ENCODE peak calls at places on chromosomes 12 and 14, in seven cellular contexts. One of them, this sample, is unnamed.

GRCh38 chr12:114166360-114166759 is 200.2 kb upstream of the RBM19 start:
- DNase-seq in K562: peak; percentile 58
- DNase-seq in SK-N-SH: peak; percentile 34
- DNase-seq in tibial nerve: no peak
- DNase-seq in A549: peak; percentile 22
- DNase-seq in ovary: no peak
- DNase-seq in stomach: no peak
- DNase-seq in this sample: no peak

GRCh38 chr12:120006248-120006975 is 17.4 kb downstream of the BICDL1 start:
- DNase-seq in SK-N-SH: no peak
- DNase-seq in stomach: no peak
- DNase-seq in K562: no peak
- DNase-seq in tibial nerve: no peak
- DNase-seq in A549: no peak
- DNase-seq in ovary: no peak
- DNase-seq in this sample: no peak

GRCh38 chr14:45070215-45070614 is 13.7 kb upstream of the PRPF39 start:
- DNase-seq in K562: no peak
- DNase-seq in ovary: no peak
- DNase-seq in tibial nerve: no peak
- DNase-seq in SK-N-SH: no peak
- DNase-seq in A549: no peak
- DNase-seq in stomach: no peak
- DNase-seq in this sample: no peak

GRCh38 chr12:124559182-124560017 is 8.0 kb downstream of the NCOR2 start:
- DNase-seq in SK-N-SH: no peak
- DNase-seq in A549: no peak
- DNase-seq in ovary: peak; percentile 10
- DNase-seq in tibial nerve: no peak
- DNase-seq in K562: no peak
- DNase-seq in stomach: no peak
- DNase-seq in this sample: no peak

GRCh38 chr14:99747582-99748330 is 45.5 kb upstream of the EML1 start:
- DNase-seq in tibial nerve: no peak
- DNase-seq in ovary: no peak
- DNase-seq in SK-N-SH: no peak
- DNase-seq in stomach: no peak
- DNase-seq in K562: no peak
- DNase-seq in A549: no peak
- DNase-seq in this sample: no peak

GRCh38 chr12:108985750-108986149 is 35.1 kb downstream of the SVOP start:
- DNase-seq in tibial nerve: no peak
- DNase-seq in SK-N-SH: no peak
- DNase-seq in K562: no peak
- DNase-seq in ovary: no peak
- DNase-seq in A549: no peak
- DNase-seq in stomach: no peak
- DNase-seq in this sample: no peak

GRCh38 chr14:104873380-104874055 is 8.4 kb downstream of the CEP170B start:
- DNase-seq in K562: no peak
- DNase-seq in A549: no peak
- DNase-seq in stomach: no peak
- DNase-seq in tibial nerve: no peak
- DNase-seq in ovary: no peak
- DNase-seq in SK-N-SH: no peak
- DNase-seq in this sample: no peak

GRCh38 chr12:57461326-57461903 is 1.8 kb downstream of the GLI1 start:
- DNase-seq in A549: peak; percentile 86
- DNase-seq in SK-N-SH: peak; percentile 70
- DNase-seq in ovary: peak; percentile 70
- DNase-seq in tibial nerve: peak; percentile 69
- DNase-seq in stomach: peak; percentile 46
- DNase-seq in K562: peak; percentile 89
- DNase-seq in this sample: peak; percentile 78

GRCh38 chr14:72717220-72717619 is 176.7 kb downstream of the DPF3 start:
- DNase-seq in stomach: no peak
- DNase-seq in A549: no peak
- DNase-seq in K562: no peak
- DNase-seq in SK-N-SH: no peak
- DNase-seq in tibial nerve: no peak
- DNase-seq in ovary: no peak
- DNase-seq in this sample: no peak

GRCh38 chr12:118706437-118706836 is 274.9 kb upstream of the SRRM4 start:
- DNase-seq in K562: no peak
- DNase-seq in stomach: no peak
- DNase-seq in tibial nerve: no peak
- DNase-seq in SK-N-SH: no peak
- DNase-seq in ovary: no peak
- DNase-seq in A549: no peak
- DNase-seq in this sample: no peak

GRCh38 chr14:100294963-100295330 is 11.3 kb downstream of the SLC25A29 start:
- DNase-seq in ovary: no peak
- DNase-seq in tibial nerve: no peak
- DNase-seq in A549: no peak
- DNase-seq in K562: no peak
- DNase-seq in stomach: no peak
- DNase-seq in SK-N-SH: peak; percentile 15
- DNase-seq in this sample: no peak

GRCh38 chr14:102949062-102949800 is 26.8 kb downstream of the AMN start:
- DNase-seq in K562: no peak
- DNase-seq in stomach: no peak
- DNase-seq in SK-N-SH: no peak
- DNase-seq in tibial nerve: no peak
- DNase-seq in A549: no peak
- DNase-seq in ovary: no peak
- DNase-seq in this sample: peak; percentile 48

DNA sequence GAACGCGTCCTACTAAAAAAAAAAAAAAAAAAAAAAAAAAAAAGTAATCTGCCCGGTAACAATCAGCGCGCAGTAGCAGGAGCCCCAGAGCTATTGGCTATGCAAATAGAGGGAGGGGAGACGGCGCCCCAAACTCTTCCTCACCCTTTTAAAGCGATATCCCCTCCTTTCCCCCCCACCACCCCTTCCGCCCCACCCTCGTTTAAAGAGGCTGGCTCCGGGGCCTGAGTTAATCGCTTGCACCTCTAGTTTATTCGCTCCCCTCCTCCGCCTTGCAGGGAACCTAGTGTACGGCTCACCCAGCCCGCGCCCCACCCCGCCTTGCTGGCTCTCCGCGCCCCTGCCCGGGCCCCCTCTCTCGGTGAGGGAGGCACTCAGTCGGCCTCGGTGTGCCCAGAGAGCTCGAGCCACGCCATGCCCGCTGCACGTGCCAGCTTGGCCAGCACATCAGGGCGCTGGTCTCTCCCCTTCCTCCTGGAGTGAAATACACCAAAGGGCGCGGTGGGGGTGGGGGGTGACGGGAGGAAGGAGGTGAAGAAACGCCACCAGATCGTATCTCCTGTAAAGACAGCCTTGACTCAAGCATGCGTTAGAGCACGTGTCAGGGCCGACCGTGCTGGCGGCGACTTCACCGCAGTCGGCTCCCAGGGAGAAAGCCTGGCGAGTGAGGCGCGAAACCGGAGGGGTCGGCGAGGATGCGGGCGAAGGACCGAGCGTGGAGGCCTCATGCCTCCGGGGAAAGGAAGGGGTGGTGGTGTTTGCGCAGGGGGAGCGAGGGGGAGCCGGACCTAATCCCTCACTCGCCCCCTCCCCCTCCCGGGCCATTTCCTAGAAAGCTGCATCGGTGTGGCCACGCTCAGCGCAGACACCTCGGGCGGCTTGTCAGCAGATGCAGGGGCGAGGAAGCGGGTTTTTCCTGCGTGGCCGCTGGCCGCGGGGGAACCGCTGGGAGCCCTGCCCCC is 1.3 kb upstream of the CCND2 start:
- DNase-seq in A549: no peak
- DNase-seq in SK-N-SH: peak; percentile 65
- DNase-seq in tibial nerve: peak; percentile 63
- DNase-seq in ovary: peak; percentile 57
- DNase-seq in K562: peak; percentile 41
- DNase-seq in stomach: peak; percentile 63
- DNase-seq in this sample: peak; percentile 88
- TF ChIP-seq EP300 in A549: no peak
- TF ChIP-seq EP300 in SK-N-SH: no peak
- TF ChIP-seq EP300 in tibial nerve: no peak
- TF ChIP-seq EP300 in ovary: no peak
- TF ChIP-seq EP300 in K562: peak; percentile 6
- TF ChIP-seq EP300 in stomach: no peak
- TF ChIP-seq EP300 in this sample: no peak

GRCh38 chr12:92007787-92008186 is 137.9 kb downstream of the BTG1 start:
- DNase-seq in K562: no peak
- DNase-seq in ovary: no peak
- DNase-seq in SK-N-SH: no peak
- DNase-seq in A549: no peak
- DNase-seq in tibial nerve: no peak
- DNase-seq in stomach: no peak
- DNase-seq in this sample: no peak
- TF ChIP-seq EP300 in K562: no peak
- TF ChIP-seq EP300 in ovary: no peak
- TF ChIP-seq EP300 in SK-N-SH: no peak
- TF ChIP-seq EP300 in A549: no peak
- TF ChIP-seq EP300 in tibial nerve: no peak
- TF ChIP-seq EP300 in stomach: no peak
- TF ChIP-seq EP300 in this sample: no peak

DNA sequence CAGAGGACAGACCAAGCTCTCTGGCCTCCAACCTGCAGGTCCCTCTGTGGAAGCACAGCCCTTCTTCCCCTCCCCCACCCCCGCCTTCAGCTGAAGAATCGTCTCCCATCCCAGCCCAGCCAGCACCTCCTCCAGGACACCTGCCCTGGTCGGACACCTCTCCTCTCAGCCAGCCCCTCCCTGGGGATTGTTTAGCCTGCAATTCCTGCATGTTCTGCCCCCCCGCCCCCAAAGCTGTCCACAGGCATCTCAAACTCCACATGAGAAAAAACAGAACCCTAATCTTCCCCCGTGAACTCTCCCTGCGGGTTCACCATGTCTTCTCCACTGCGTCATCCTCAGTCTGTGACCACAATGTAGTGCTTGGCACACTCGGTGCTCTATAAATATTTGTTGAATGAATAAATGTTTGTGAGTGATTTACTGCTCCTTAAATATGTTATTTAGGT is 24.1 kb downstream of the PRIMA1 start:
- DNase-seq in SK-N-SH: peak; percentile 55
- DNase-seq in tibial nerve: no peak
- DNase-seq in ovary: no peak
- DNase-seq in A549: no peak
- DNase-seq in K562: no peak
- DNase-seq in stomach: no peak
- DNase-seq in this sample: peak; percentile 47
- TF ChIP-seq EP300 in SK-N-SH: no peak
- TF ChIP-seq EP300 in tibial nerve: no peak
- TF ChIP-seq EP300 in ovary: no peak
- TF ChIP-seq EP300 in A549: no peak
- TF ChIP-seq EP300 in K562: no peak
- TF ChIP-seq EP300 in stomach: peak; percentile 99
- TF ChIP-seq EP300 in this sample: peak; percentile 98

GRCh38 chr12:72098622-72099021 is 160.0 kb downstream of the TPH2 start:
- DNase-seq in SK-N-SH: no peak
- DNase-seq in ovary: peak; percentile 21
- DNase-seq in A549: no peak
- DNase-seq in stomach: no peak
- DNase-seq in tibial nerve: no peak
- DNase-seq in K562: no peak
- DNase-seq in this sample: no peak

GRCh38 chr12:72102150-72102549 is 163.5 kb downstream of the TPH2 start:
- DNase-seq in A549: no peak
- DNase-seq in ovary: no peak
- DNase-seq in tibial nerve: no peak
- DNase-seq in K562: no peak
- DNase-seq in stomach: no peak
- DNase-seq in SK-N-SH: no peak
- DNase-seq in this sample: no peak
- TF ChIP-seq EP300 in A549: no peak
- TF ChIP-seq EP300 in ovary: no peak
- TF ChIP-seq EP300 in tibial nerve: no peak
- TF ChIP-seq EP300 in K562: no peak
- TF ChIP-seq EP300 in stomach: no peak
- TF ChIP-seq EP300 in SK-N-SH: no peak
- TF ChIP-seq EP300 in this sample: no peak

GRCh38 chr12:49866859-49867579 is 24.1 kb upstream of the BCDIN3D start:
- DNase-seq in SK-N-SH: peak; percentile 89
- DNase-seq in ovary: peak; percentile 77
- DNase-seq in A549: peak; percentile 95
- DNase-seq in K562: peak; percentile 85
- DNase-seq in stomach: peak; percentile 85
- DNase-seq in tibial nerve: peak; percentile 63
- DNase-seq in this sample: peak; percentile 79
- TF ChIP-seq EP300 in SK-N-SH: no peak
- TF ChIP-seq EP300 in ovary: no peak
- TF ChIP-seq EP300 in A549: no peak
- TF ChIP-seq EP300 in K562: no peak
- TF ChIP-seq EP300 in stomach: no peak
- TF ChIP-seq EP300 in tibial nerve: no peak
- TF ChIP-seq EP300 in this sample: no peak

GRCh38 chr12:52032797-52033505 is 18.3 kb upstream of the NR4A1 start:
- DNase-seq in A549: peak; percentile 97
- DNase-seq in stomach: peak; percentile 98
- DNase-seq in K562: peak; percentile 94
- DNase-seq in SK-N-SH: peak; percentile 96
- DNase-seq in ovary: peak; percentile 98
- DNase-seq in tibial nerve: peak; percentile 97
- DNase-seq in this sample: peak; percentile 98
- TF ChIP-seq EP300 in A549: no peak
- TF ChIP-seq EP300 in stomach: peak; percentile 53
- TF ChIP-seq EP300 in K562: peak; percentile 19
- TF ChIP-seq EP300 in SK-N-SH: no peak
- TF ChIP-seq EP300 in ovary: peak; percentile 69
- TF ChIP-seq EP300 in tibial nerve: peak; percentile 96
- TF ChIP-seq EP300 in this sample: peak; percentile 41

DNA sequence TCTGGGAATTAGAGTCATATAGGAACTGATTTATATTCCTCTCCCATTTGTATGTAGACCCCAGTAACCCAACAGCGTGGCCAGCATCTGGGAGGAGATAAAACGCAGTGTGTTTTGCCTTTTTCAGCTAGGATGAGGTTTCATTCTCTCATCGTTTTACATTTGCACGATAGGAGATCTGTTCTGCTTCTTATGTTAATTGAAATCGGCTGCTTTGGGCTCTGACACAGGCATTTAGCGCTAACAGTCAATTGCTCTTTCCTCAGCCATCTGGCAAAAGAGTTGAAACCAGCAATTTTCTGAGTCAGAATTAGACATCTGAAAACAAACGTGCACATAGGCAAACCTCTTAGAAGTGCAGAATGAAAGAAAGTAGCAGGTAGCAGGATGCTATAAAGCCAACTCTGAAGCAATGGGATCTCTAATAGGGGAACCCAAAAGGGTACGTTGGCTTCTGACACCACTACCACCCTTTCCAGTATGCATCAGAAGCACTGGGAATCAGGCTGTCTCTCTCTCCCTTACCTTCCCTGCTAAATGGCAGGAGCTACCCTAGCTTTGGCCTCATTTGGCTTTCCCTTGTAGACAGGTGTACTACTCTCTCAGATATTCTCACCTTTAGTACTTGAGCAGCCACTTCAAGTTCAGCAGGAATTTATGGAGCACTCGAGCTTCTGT is 219.1 kb downstream of the PHLDA1 start:
- DNase-seq in SK-N-SH: peak; percentile 41
- DNase-seq in ovary: no peak
- DNase-seq in tibial nerve: no peak
- DNase-seq in stomach: no peak
- DNase-seq in K562: no peak
- DNase-seq in A549: no peak
- DNase-seq in this sample: no peak
- TF ChIP-seq EP300 in SK-N-SH: peak; percentile 79
- TF ChIP-seq EP300 in ovary: no peak
- TF ChIP-seq EP300 in tibial nerve: no peak
- TF ChIP-seq EP300 in stomach: no peak
- TF ChIP-seq EP300 in K562: no peak
- TF ChIP-seq EP300 in A549: no peak
- TF ChIP-seq EP300 in this sample: no peak

GRCh38 chr14:49408187-49408963 is 177.8 kb downstream of the RPS29 start:
- DNase-seq in tibial nerve: no peak
- DNase-seq in A549: no peak
- DNase-seq in SK-N-SH: no peak
- DNase-seq in stomach: no peak
- DNase-seq in K562: no peak
- DNase-seq in ovary: no peak
- DNase-seq in this sample: no peak
- TF ChIP-seq EP300 in tibial nerve: no peak
- TF ChIP-seq EP300 in A549: no peak
- TF ChIP-seq EP300 in SK-N-SH: no peak
- TF ChIP-seq EP300 in stomach: no peak
- TF ChIP-seq EP300 in K562: no peak
- TF ChIP-seq EP300 in ovary: no peak
- TF ChIP-seq EP300 in this sample: no peak

This sample was measured in transverse colon.